ENCODE peak calls at places on chromosome 2, in eight cellular contexts. E is AG08395; V is COLO829; P is T-helper 9 cell; W is dermis blood vessel endothelial cell; T is pons; X is stimulated activated CD8-positive, alpha-beta memory T cell treated with anti-CD3 and anti-CD28 coated beads, Interleukin-4, amount 100 ng/mL, for 1 hour; K is T-helper 1 cell. N is an unnamed sample.
A peak's percentile ranks its signal among the peaks of the same experiment; 100 is the strongest.

GRCh38 chr2:5867045-5867444 is 174.9 kb downstream of the SOX11 start:
- DNase-seq in E (no peak), V (no peak), P (no peak), W (no peak), T (no peak), X (no peak), K (no peak), N (no peak)

GRCh38 chr2:32922466-32922865 is 24.3 kb upstream of the LTBP1 start:
- DNase-seq in E (no peak), V (no peak), P (no peak), W (no peak), T (no peak), X (no peak), K (no peak), N (no peak)

GRCh38 chr2:217830807-217831206 is 172.0 kb downstream of the TNS1 start:
- DNase-seq in E (no peak), V (no peak), P (no peak), W (no peak), T (no peak), X (no peak), K (no peak), N (no peak)

GRCh38 chr2:118539290-118539689 is 308.2 kb downstream of the EN1 start:
- DNase-seq in E (peak; percentile 28), V (peak; percentile 31), P (no peak), W (peak; percentile 2), T (peak; percentile 15), X (no peak), K (no peak), N (no peak)

GRCh38 chr2:202375006-202375610 is 1.0 kb upstream of the BMPR2 start:
- DNase-seq in E (peak; percentile 42), V (no peak), P (peak; percentile 13), W (peak; percentile 94), T (peak; percentile 48), X (peak; percentile 10), K (no peak), N (no peak)

GRCh38 chr2:160043265-160043664 is 19.1 kb downstream of the PLA2R1 start:
- DNase-seq in E (no peak), V (no peak), P (no peak), W (no peak), T (no peak), X (no peak), K (no peak), N (no peak)

GRCh38 chr2:25371253-25372241 is 29.8 kb upstream of the DNMT3A start:
- DNase-seq in E (no peak), V (no peak), P (no peak), W (no peak), T (no peak), X (no peak), K (no peak), N (no peak)

GRCh38 chr2:190970872-190971506 is 43.0 kb downstream of the STAT1 start:
- DNase-seq in E (no peak), V (no peak), P (no peak), W (peak; percentile 94), T (no peak), X (no peak), K (no peak), N (no peak)

GRCh38 chr2:75608684-75609333 is 37.8 kb upstream of the MRPL19 start:
- DNase-seq in E (peak; percentile 63), V (peak; percentile 88), P (peak; percentile 23), W (peak; percentile 76), T (peak; percentile 74), X (no peak), K (no peak), N (peak; percentile 28)

N was measured in stimulated activated CD4-positive, alpha-beta T cell treated with anti-CD3 and anti-CD28 coated beads, Interleukin-15, amount 100 ng/mL, for 48 hours.